ENCODE peak calls at places on chromosomes 2 and 18, in six cellular contexts. V is GM12878, B is K562, X is HCT116, D is SK-N-SH, Z is HepG2. H is an unnamed sample.
A peak's percentile ranks its signal among the peaks of the same experiment; 100 is the strongest.

GRCh38 chr2:105455488-105455991 is 56.7 kb upstream of the FHL2 start:
- DNase-seq in V (no peak), B (peak; percentile 35), X (peak; percentile 95), D (peak; percentile 19), Z (peak; percentile 70), H (peak; percentile 99)

GRCh38 chr2:143231257-143231650 is 102.0 kb downstream of the ARHGAP15 start:
- DNase-seq in V (no peak), B (no peak), X (no peak), D (no peak), Z (no peak), H (no peak)

GRCh38 chr18:50859793-50860192 is 19.1 kb upstream of the ME2 start:
- DNase-seq in V (no peak), B (no peak), X (no peak), D (no peak), Z (no peak), H (no peak)

GRCh38 chr18:66344227-66344626 is 259.7 kb downstream of the CDH19 start:
- DNase-seq in V (no peak), B (no peak), X (no peak), D (no peak), Z (no peak), H (no peak)

GRCh38 chr2:189674374-189675112 is at the start of gene ANKAR:
- DNase-seq in V (peak; percentile 36), B (no peak), X (no peak), D (peak; percentile 93), Z (peak; percentile 88), H (peak; percentile 56)

GRCh38 chr2:241858206-241859016 is at the start of gene PDCD1:
- DNase-seq in V (no peak), B (peak; percentile 77), X (no peak), D (peak; percentile 55), Z (peak; percentile 31), H (no peak)

GRCh38 chr18:58861353-58861752 is 3.3 kb upstream of the ZNF532 start:
- DNase-seq in V (no peak), B (no peak), X (no peak), D (no peak), Z (no peak), H (no peak)

GRCh38 chr18:1585881-1586488 is 681.3 kb downstream of the ADCYAP1 start:
- DNase-seq in V (peak; percentile 4), B (peak; percentile 43), X (peak; percentile 32), D (peak; percentile 8), Z (peak; percentile 20), H (no peak)

GRCh38 chr2:112290098-112290497 is 14.7 kb downstream of the ZC3H6 start:
- DNase-seq in V (no peak), B (no peak), X (no peak), D (no peak), Z (no peak), H (no peak)

GRCh38 chr2:228167290-228167689 is 14.2 kb downstream of the SPHKAP start:
- DNase-seq in V (no peak), B (no peak), X (no peak), D (no peak), Z (no peak), H (no peak)

GRCh38 chr2:119475857-119476244 is 44.2 kb downstream of the TMEM37 start:
- DNase-seq in V (no peak), B (no peak), X (no peak), D (no peak), Z (no peak), H (no peak)

GRCh38 chr18:57798713-57799373 is 4.3 kb downstream of the ATP8B1 start:
- DNase-seq in V (no peak), B (no peak), X (no peak), D (no peak), Z (peak; percentile 51), H (no peak)

GRCh38 chr2:30666307-30666874 is 140.9 kb downstream of the CAPN13 start:
- DNase-seq in V (peak; percentile 32), B (peak; percentile 47), X (no peak), D (no peak), Z (peak; percentile 70), H (peak; percentile 27)

GRCh38 chr18:9631814-9632496 is 17.6 kb upstream of the PPP4R1 start:
- DNase-seq in V (no peak), B (no peak), X (peak; percentile 73), D (no peak), Z (no peak), H (peak; percentile 64)

GRCh38 chr2:168182850-168183249 is 64.5 kb downstream of the STK39 start:
- DNase-seq in V (no peak), B (no peak), X (no peak), D (no peak), Z (no peak), H (no peak)

GRCh38 chr2:128228894-128229293 is 89.8 kb downstream of the HS6ST1 start:
- DNase-seq in V (no peak), B (no peak), X (no peak), D (no peak), Z (peak; percentile 49), H (peak; percentile 57)

GRCh38 chr2:138037090-138037489 is 72.8 kb downstream of the HNMT start:
- DNase-seq in V (no peak), B (no peak), X (no peak), D (peak; percentile 14), Z (no peak), H (no peak)

GRCh38 chr2:217399288-217399687 is 539.4 kb upstream of the TNP1 start:
- DNase-seq in V (no peak), B (no peak), X (no peak), D (no peak), Z (no peak), H (no peak)

GRCh38 chr18:55206941-55207340 is 247.7 kb upstream of the CCDC68 start:
- DNase-seq in V (no peak), B (no peak), X (no peak), D (no peak), Z (no peak), H (no peak)

GRCh38 chr2:218569038-218569431 is 396 bp downstream of the CNOT9 start:
- DNase-seq in V (no peak), B (peak; percentile 55), X (peak; percentile 23), D (peak; percentile 55), Z (peak; percentile 73), H (no peak)

GRCh38 chr2:99867690-99868089 is 274.7 kb downstream of the AFF3 start:
- DNase-seq in V (no peak), B (peak; percentile 6), X (no peak), D (peak; percentile 34), Z (no peak), H (no peak)

GRCh38 chr18:79576686-79577351 is 102.8 kb upstream of the CTDP1 start:
- DNase-seq in V (no peak), B (no peak), X (no peak), D (no peak), Z (no peak), H (no peak)

GRCh38 chr18:77162580-77162979 is 30.0 kb upstream of the MBP start:
- DNase-seq in V (no peak), B (no peak), X (no peak), D (no peak), Z (no peak), H (no peak)

GRCh38 chr2:6971502-6971901 is 54.3 kb downstream of the RNF144A start:
- DNase-seq in V (no peak), B (no peak), X (no peak), D (no peak), Z (no peak), H (no peak)

GRCh38 chr2:28325567-28326468 is 66.8 kb upstream of the FOSL2 start:
- DNase-seq in V (peak; percentile 25), B (peak; percentile 16), X (peak; percentile 65), D (peak; percentile 59), Z (no peak), H (no peak)

GRCh38 chr2:61177727-61178549 is 15.9 kb downstream of the C2orf74 start:
- DNase-seq in V (no peak), B (peak; percentile 45), X (no peak), D (no peak), Z (peak; percentile 19), H (no peak)

GRCh38 chr2:2413525-2413924 is 82.5 kb upstream of the MYT1L start:
- DNase-seq in V (no peak), B (no peak), X (no peak), D (no peak), Z (no peak), H (no peak)

GRCh38 chr2:216911008-216911407 is 51.1 kb upstream of the TNP1 start:
- DNase-seq in V (no peak), B (peak; percentile 14), X (no peak), D (no peak), Z (no peak), H (no peak)

GRCh38 chr2:113127646-113128385 is 418 bp downstream of the IL1RN start:
- DNase-seq in V (no peak), B (no peak), X (no peak), D (no peak), Z (no peak), H (no peak)

DNA sequence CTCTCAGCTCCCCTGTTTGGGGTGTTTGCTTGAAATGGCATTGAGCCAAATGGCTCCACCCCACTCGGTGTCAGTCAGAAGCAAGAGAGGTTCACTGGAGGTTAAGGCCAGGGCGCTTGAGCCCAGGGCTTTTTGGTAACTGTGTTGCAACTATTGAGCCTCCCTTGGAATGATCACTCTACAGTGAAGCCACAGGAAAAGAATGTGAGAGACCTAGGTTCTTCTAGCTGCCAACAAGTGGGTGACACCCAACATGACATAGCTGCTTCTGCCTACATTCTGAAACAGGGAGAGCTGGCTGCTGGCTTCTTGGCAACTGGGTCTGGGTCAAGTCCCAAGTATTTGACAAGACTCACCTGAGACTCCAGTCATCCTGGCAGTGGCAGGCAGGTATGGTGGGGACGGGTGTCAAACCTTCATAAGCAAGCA is 7.1 kb upstream of the GRHL1 start:
- DNase-seq in V (no peak), B (peak; percentile 58), X (no peak), D (no peak), Z (peak; percentile 63), H (no peak)
- TF ChIP-seq REST in V (no peak), B (no peak), X (no peak), D (no peak), Z (no peak), H (no peak)

GRCh38 chr2:55232863-55233657 is 572 bp downstream of the RPS27A start:
- DNase-seq in V (no peak), B (peak; percentile 46), X (no peak), D (peak; percentile 49), Z (no peak), H (no peak)
- TF ChIP-seq SIN3A in V (peak; percentile 26), B (no peak), X (no peak), D (peak; percentile 18), Z (no peak), H (no peak)

DNA sequence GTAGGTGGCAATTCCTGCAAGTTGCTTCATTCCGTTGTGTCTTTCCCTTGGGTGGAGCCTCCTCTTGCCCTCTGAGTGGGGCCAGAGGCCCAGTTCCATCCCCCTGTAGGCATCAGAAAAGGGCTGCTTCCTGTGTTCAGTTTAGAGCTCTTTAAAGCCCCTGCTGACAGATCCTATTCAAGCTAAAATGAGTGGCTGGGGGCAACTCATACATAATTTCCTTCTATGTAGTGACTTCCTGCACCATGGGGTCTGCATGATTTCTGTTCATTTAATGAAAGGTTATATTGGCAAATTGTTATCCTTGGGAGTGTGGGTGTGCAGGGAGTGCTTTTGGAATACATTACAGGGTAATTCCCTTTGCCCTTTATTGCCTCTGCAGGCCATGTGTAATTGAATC is 52.5 kb downstream of the GPR39 start:
- DNase-seq in V (no peak), B (no peak), X (no peak), D (no peak), Z (no peak), H (no peak)
- TF ChIP-seq POLR2AphosphoS5 in V (no peak), B (no peak), X (no peak), D (no peak), Z (no peak), H (no peak)

GRCh38 chr2:170816499-170817246 is at the start of gene GAD1:
- DNase-seq in V (no peak), B (peak; percentile 87), X (peak; percentile 39), D (peak; percentile 61), Z (peak; percentile 18), H (no peak)
- TF ChIP-seq REST in V (no peak), B (no peak), X (no peak), D (no peak), Z (no peak), H (no peak)

GRCh38 chr2:41414486-41415230 is 633.2 kb upstream of the PKDCC start:
- DNase-seq in V (peak; percentile 5), B (peak; percentile 16), X (no peak), D (peak; percentile 27), Z (peak; percentile 56), H (no peak)
- TF ChIP-seq SIN3A in V (no peak), B (no peak), X (no peak), D (no peak), Z (no peak), H (no peak)

H was measured in Panc1.